ENCODE peak calls at places on chromosomes 13 and 19, in five cellular contexts. One of them, this sample, is unnamed.

GRCh38 chr13:60690607-60691006 is 293.6 kb downstream of the TDRD3 start:
- DNase-seq in lower leg skin: no peak
- DNase-seq in A549: no peak
- DNase-seq in ovary: no peak
- DNase-seq in GM12891: no peak
- DNase-seq in this sample: no peak

GRCh38 chr13:33353210-33353609 is 67.7 kb upstream of the STARD13 start:
- DNase-seq in lower leg skin: peak
- DNase-seq in A549: no peak
- DNase-seq in ovary: no peak
- DNase-seq in GM12891: peak
- DNase-seq in this sample: no peak

GRCh38 chr13:22422023-22422422 is 751.1 kb downstream of the FGF9 start:
- DNase-seq in lower leg skin: no peak
- DNase-seq in A549: no peak
- DNase-seq in ovary: no peak
- DNase-seq in GM12891: no peak
- DNase-seq in this sample: no peak

GRCh38 chr13:92590503-92590908 is 636.1 kb upstream of the GPC6 start:
- DNase-seq in lower leg skin: no peak
- DNase-seq in A549: no peak
- DNase-seq in ovary: no peak
- DNase-seq in GM12891: no peak
- DNase-seq in this sample: no peak

GRCh38 chr13:73657821-73658540 is 476.2 kb downstream of the KLF12 start:
- DNase-seq in lower leg skin: peak
- DNase-seq in A549: no peak
- DNase-seq in ovary: no peak
- DNase-seq in GM12891: no peak
- DNase-seq in this sample: no peak

GRCh38 chr13:38763446-38764381 is 76.8 kb downstream of the FREM2 start:
- DNase-seq in lower leg skin: no peak
- DNase-seq in A549: peak
- DNase-seq in ovary: no peak
- DNase-seq in GM12891: no peak
- DNase-seq in this sample: peak

GRCh38 chr13:80840313-80840976 is 499.5 kb upstream of the SPRY2 start:
- DNase-seq in lower leg skin: peak
- DNase-seq in A549: no peak
- DNase-seq in ovary: no peak
- DNase-seq in GM12891: no peak
- DNase-seq in this sample: no peak

GRCh38 chr13:26111797-26112196 is 60.0 kb upstream of the SHISA2 start:
- DNase-seq in lower leg skin: no peak
- DNase-seq in A549: no peak
- DNase-seq in ovary: no peak
- DNase-seq in GM12891: no peak
- DNase-seq in this sample: no peak

GRCh38 chr13:38398810-38399493 is 49.3 kb downstream of the UFM1 start:
- DNase-seq in lower leg skin: no peak
- DNase-seq in A549: no peak
- DNase-seq in ovary: no peak
- DNase-seq in GM12891: no peak
- DNase-seq in this sample: no peak

GRCh38 chr19:50206191-50206590 is 2.8 kb downstream of the MYH14 start:
- DNase-seq in lower leg skin: no peak
- DNase-seq in A549: no peak
- DNase-seq in ovary: no peak
- DNase-seq in GM12891: no peak
- DNase-seq in this sample: no peak

GRCh38 chr13:92807343-92807742 is 419.3 kb upstream of the GPC6 start:
- DNase-seq in lower leg skin: no peak
- DNase-seq in A549: no peak
- DNase-seq in ovary: no peak
- DNase-seq in GM12891: no peak
- DNase-seq in this sample: no peak

GRCh38 chr13:59269476-59269875 is 894.3 kb downstream of the DIAPH3 start:
- DNase-seq in lower leg skin: no peak
- DNase-seq in A549: no peak
- DNase-seq in ovary: no peak
- DNase-seq in GM12891: no peak
- DNase-seq in this sample: no peak

GRCh38 chr13:21557995-21558394 is 46.0 kb downstream of the MICU2 start:
- DNase-seq in lower leg skin: no peak
- DNase-seq in A549: peak
- DNase-seq in ovary: no peak
- DNase-seq in GM12891: no peak
- DNase-seq in this sample: no peak

GRCh38 chr19:13932911-13933393 is 5.3 kb downstream of the PODNL1 start:
- DNase-seq in lower leg skin: no peak
- DNase-seq in A549: no peak
- DNase-seq in ovary: no peak
- DNase-seq in GM12891: no peak
- DNase-seq in this sample: no peak

GRCh38 chr13:37646531-37646930 is 48.0 kb upstream of the POSTN start:
- DNase-seq in lower leg skin: no peak
- DNase-seq in A549: no peak
- DNase-seq in ovary: no peak
- DNase-seq in GM12891: no peak
- DNase-seq in this sample: no peak

GRCh38 chr19:42285546-42285945 is 16.4 kb upstream of the PRR19 start:
- DNase-seq in lower leg skin: no peak
- DNase-seq in A549: no peak
- DNase-seq in ovary: peak
- DNase-seq in GM12891: no peak
- DNase-seq in this sample: no peak

GRCh38 chr19:35559781-35560180 is 3.7 kb downstream of the ATP4A start:
- DNase-seq in lower leg skin: no peak
- DNase-seq in A549: no peak
- DNase-seq in ovary: no peak
- DNase-seq in GM12891: no peak
- DNase-seq in this sample: no peak

GRCh38 chr19:48868196-48868886 is at the start of gene PLEKHA4:
- DNase-seq in lower leg skin: no peak
- DNase-seq in A549: no peak
- DNase-seq in ovary: peak
- DNase-seq in GM12891: no peak
- DNase-seq in this sample: no peak

GRCh38 chr13:72139192-72139591 is 272.2 kb upstream of the DACH1 start:
- DNase-seq in lower leg skin: no peak
- DNase-seq in A549: no peak
- DNase-seq in ovary: no peak
- DNase-seq in GM12891: no peak
- DNase-seq in this sample: no peak

GRCh38 chr13:59664586-59664985 is 499.1 kb downstream of the DIAPH3 start:
- DNase-seq in lower leg skin: no peak
- DNase-seq in A549: no peak
- DNase-seq in ovary: no peak
- DNase-seq in GM12891: no peak
- DNase-seq in this sample: no peak

GRCh38 chr19:32202244-32202643 is 143.2 kb upstream of the ZNF507 start:
- DNase-seq in lower leg skin: no peak
- DNase-seq in A549: no peak
- DNase-seq in ovary: no peak
- DNase-seq in GM12891: no peak
- DNase-seq in this sample: no peak

GRCh38 chr19:14381689-14382474 is 638 bp downstream of the ADGRE5 start:
- DNase-seq in lower leg skin: no peak
- DNase-seq in A549: peak
- DNase-seq in ovary: no peak
- DNase-seq in GM12891: no peak
- DNase-seq in this sample: no peak

GRCh38 chr13:103140001-103140671 is 73.9 kb upstream of the SLC10A2 start:
- DNase-seq in lower leg skin: no peak
- DNase-seq in A549: peak
- DNase-seq in ovary: no peak
- DNase-seq in GM12891: peak
- DNase-seq in this sample: peak

GRCh38 chr19:44093931-44094765 is at the start of gene ZNF224:
- DNase-seq in lower leg skin: peak
- DNase-seq in A549: peak
- DNase-seq in ovary: peak
- DNase-seq in GM12891: peak
- DNase-seq in this sample: peak

GRCh38 chr13:23770428-23770827 is 118.8 kb downstream of the MIPEP start:
- DNase-seq in lower leg skin: no peak
- DNase-seq in A549: no peak
- DNase-seq in ovary: no peak
- DNase-seq in GM12891: no peak
- DNase-seq in this sample: no peak

GRCh38 chr19:38669532-38669931 is 22.1 kb downstream of the ACTN4 start:
- DNase-seq in lower leg skin: no peak
- DNase-seq in A549: no peak
- DNase-seq in ovary: no peak
- DNase-seq in GM12891: no peak
- DNase-seq in this sample: no peak

GRCh38 chr13:21077360-21078353 is 16.3 kb upstream of the LATS2 start:
- DNase-seq in lower leg skin: no peak
- DNase-seq in A549: no peak
- DNase-seq in ovary: no peak
- DNase-seq in GM12891: no peak
- DNase-seq in this sample: no peak

GRCh38 chr13:102930566-102930965 is 84.7 kb downstream of the ERCC5 start:
- DNase-seq in lower leg skin: no peak
- DNase-seq in A549: no peak
- DNase-seq in ovary: no peak
- DNase-seq in GM12891: no peak
- DNase-seq in this sample: no peak

GRCh38 chr19:23393121-23393520 is 2.1 kb downstream of the ZNF91 start:
- DNase-seq in lower leg skin: no peak
- DNase-seq in A549: no peak
- DNase-seq in ovary: no peak
- DNase-seq in GM12891: no peak
- DNase-seq in this sample: no peak

GRCh38 chr19:23391239-23391638 is 4.0 kb downstream of the ZNF91 start:
- DNase-seq in lower leg skin: no peak
- DNase-seq in A549: no peak
- DNase-seq in ovary: no peak
- DNase-seq in GM12891: no peak
- DNase-seq in this sample: no peak

GRCh38 chr19:23392706-23393105 is 2.6 kb downstream of the ZNF91 start:
- DNase-seq in lower leg skin: no peak
- DNase-seq in A549: no peak
- DNase-seq in ovary: no peak
- DNase-seq in GM12891: no peak
- DNase-seq in this sample: no peak

GRCh38 chr19:23399443-23399842 is 4.2 kb upstream of the ZNF91 start:
- DNase-seq in lower leg skin: no peak
- DNase-seq in A549: no peak
- DNase-seq in ovary: no peak
- DNase-seq in GM12891: no peak
- DNase-seq in this sample: no peak

GRCh38 chr19:23395041-23395721 is at the start of gene ZNF91:
- DNase-seq in lower leg skin: peak
- DNase-seq in A549: peak
- DNase-seq in ovary: peak
- DNase-seq in GM12891: peak
- DNase-seq in this sample: peak
- TF ChIP-seq POLR2A in lower leg skin: no peak
- TF ChIP-seq POLR2A in A549: no peak
- TF ChIP-seq POLR2A in ovary: peak
- TF ChIP-seq POLR2A in GM12891: peak
- TF ChIP-seq POLR2A in this sample: peak

DNA sequence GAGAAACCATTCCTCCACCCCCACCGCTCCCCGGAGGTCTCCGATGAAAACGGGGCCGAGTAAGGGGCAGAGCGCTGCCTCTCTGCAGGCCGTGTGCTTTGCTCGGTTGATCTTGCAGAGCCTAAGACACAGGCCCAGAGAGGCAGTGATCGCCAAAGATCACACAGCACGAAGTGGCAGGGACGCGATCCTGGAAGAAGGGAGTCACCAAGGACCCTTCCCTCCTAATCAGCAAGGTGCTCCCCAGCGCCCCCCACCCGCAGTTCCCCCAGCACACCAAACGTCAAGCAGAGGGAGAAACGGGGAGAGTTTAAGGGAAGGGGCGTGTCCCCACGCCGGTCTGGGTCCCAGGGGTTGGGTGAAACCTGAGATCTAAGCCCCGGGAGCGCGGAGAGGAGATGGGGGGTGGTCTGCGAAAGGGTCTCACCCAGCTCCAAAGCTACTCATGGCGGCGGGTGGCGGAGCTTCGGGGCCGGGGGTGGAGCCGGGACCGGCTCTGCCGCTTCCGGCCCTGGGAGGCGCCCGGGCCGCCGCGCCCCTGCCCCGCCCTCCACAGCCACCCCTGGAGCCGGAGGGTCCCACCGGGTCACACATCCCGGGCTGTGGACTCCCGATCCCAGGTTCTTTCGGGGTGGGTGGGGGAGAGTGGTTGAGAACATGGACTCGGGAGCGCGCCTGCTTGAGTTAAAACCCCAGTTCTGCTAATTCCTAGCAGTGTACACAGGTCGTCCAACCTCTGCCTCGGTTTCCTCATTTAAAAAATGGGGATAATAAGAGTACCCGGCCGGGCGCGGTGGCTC is at the start of gene EML2:
- DNase-seq in lower leg skin: peak
- DNase-seq in A549: peak
- DNase-seq in ovary: no peak
- DNase-seq in GM12891: no peak
- DNase-seq in this sample: no peak
- TF ChIP-seq POLR2A in lower leg skin: no peak
- TF ChIP-seq POLR2A in A549: peak
- TF ChIP-seq POLR2A in ovary: no peak
- TF ChIP-seq POLR2A in GM12891: peak
- TF ChIP-seq POLR2A in this sample: no peak

DNA sequence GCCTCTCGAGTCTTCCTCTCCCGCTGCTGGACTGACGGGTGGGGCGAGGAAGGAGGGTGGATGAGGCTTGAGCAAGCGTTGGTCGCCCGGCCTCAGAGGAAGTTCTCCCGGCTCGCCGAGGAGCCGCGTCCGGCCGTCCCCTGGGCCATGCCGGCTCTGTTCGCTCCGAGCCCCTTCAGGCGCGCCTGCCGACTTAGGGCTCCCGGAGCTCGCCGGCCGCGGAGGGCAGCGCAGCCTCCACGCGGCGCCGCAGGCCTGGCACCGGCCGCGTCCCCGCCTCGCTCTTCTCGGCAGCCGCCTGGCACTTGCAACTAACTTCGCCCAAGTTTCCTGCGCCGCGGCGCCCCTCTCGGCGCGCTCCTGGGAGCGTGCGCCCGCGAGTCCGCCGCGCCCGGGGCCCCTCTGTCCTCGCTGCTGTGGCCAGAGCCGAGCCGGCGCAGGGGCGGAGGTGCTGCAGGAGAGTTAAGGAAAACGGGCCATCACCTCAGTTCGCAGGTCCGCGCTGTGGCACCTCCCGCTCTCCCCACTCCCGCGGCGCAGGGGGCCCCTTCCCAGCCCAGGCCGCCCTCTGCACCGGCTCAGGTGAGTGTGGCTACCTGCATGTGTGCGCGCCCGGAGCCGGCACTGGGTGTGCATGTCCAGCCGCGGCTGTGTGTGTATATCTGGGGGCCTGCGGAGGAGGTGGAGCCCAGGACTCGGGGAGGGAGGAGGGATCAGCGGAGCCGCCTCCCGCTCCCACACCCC is 639 bp upstream of the SOX21 start:
- DNase-seq in lower leg skin: no peak
- DNase-seq in A549: peak
- DNase-seq in ovary: no peak
- DNase-seq in GM12891: no peak
- DNase-seq in this sample: no peak
- TF ChIP-seq POLR2A in lower leg skin: no peak
- TF ChIP-seq POLR2A in A549: peak
- TF ChIP-seq POLR2A in ovary: no peak
- TF ChIP-seq POLR2A in GM12891: no peak
- TF ChIP-seq POLR2A in this sample: no peak

GRCh38 chr19:54137114-54137912 is at the start of gene CNOT3:
- DNase-seq in lower leg skin: peak
- DNase-seq in A549: peak
- DNase-seq in ovary: peak
- DNase-seq in GM12891: peak
- DNase-seq in this sample: peak
- TF ChIP-seq POLR2A in lower leg skin: no peak
- TF ChIP-seq POLR2A in A549: peak
- TF ChIP-seq POLR2A in ovary: peak
- TF ChIP-seq POLR2A in GM12891: peak
- TF ChIP-seq POLR2A in this sample: peak